ENCODE peak calls at places on chromosomes 3 and 15, in six cellular contexts. Z is GM23248, E is SK-N-SH, W is MM.1S, C is hepatocyte, F is PC-9. T is an unnamed sample.
A peak's percentile ranks its signal among the peaks of the same experiment; 100 is the strongest.

GRCh38 chr3:134298281-134298680 is 47.6 kb upstream of the RYK start:
- DNase-seq in Z (no peak), E (no peak), W (no peak), C (no peak), F (no peak), T (no peak)

GRCh38 chr15:94287794-94288246 is 56.5 kb downstream of the MCTP2 start:
- DNase-seq in Z (no peak), E (peak; percentile 14), W (peak; percentile 90), C (no peak), F (no peak), T (peak; percentile 93)

GRCh38 chr3:37967252-37967881 is 23.2 kb upstream of the VILL start:
- DNase-seq in Z (peak; percentile 80), E (peak; percentile 77), W (peak; percentile 65), C (peak; percentile 79), F (peak; percentile 55), T (peak; percentile 75)

GRCh38 chr3:30269751-30270445 is 336.5 kb upstream of the TGFBR2 start:
- DNase-seq in Z (no peak), E (no peak), W (no peak), C (no peak), F (no peak), T (peak; percentile 32)

GRCh38 chr3:38581774-38582173 is 67.7 kb downstream of the SCN5A start:
- DNase-seq in Z (no peak), E (no peak), W (no peak), C (no peak), F (no peak), T (no peak)

GRCh38 chr3:147419731-147420360 is 10.7 kb downstream of the ZIC1 start:
- DNase-seq in Z (no peak), E (no peak), W (no peak), C (no peak), F (no peak), T (no peak)

GRCh38 chr3:53803816-53804545 is 42.2 kb downstream of the CHDH start:
- DNase-seq in Z (no peak), E (no peak), W (no peak), C (no peak), F (no peak), T (no peak)

GRCh38 chr3:14771593-14772497 is 46.9 kb upstream of the FGD5 start:
- DNase-seq in Z (no peak), E (peak; percentile 10), W (no peak), C (no peak), F (no peak), T (no peak)

GRCh38 chr15:34233614-34234013 is 8.8 kb downstream of the EMC4 start:
- DNase-seq in Z (no peak), E (no peak), W (no peak), C (no peak), F (no peak), T (no peak)

GRCh38 chr3:72048873-72049272 is 263.9 kb upstream of the PROK2 start:
- DNase-seq in Z (no peak), E (no peak), W (no peak), C (no peak), F (no peak), T (no peak)

GRCh38 chr3:25502233-25502632 is 74.2 kb downstream of the RARB start:
- DNase-seq in Z (no peak), E (no peak), W (no peak), C (no peak), F (no peak), T (no peak)

GRCh38 chr15:48810414-48811324 is at the start of gene CEP152:
- DNase-seq in Z (peak; percentile 99), E (peak; percentile 90), W (peak; percentile 100), C (peak; percentile 99), F (peak; percentile 98), T (peak; percentile 100)

GRCh38 chr3:30098206-30098605 is 508.2 kb upstream of the TGFBR2 start:
- DNase-seq in Z (peak; percentile 66), E (no peak), W (no peak), C (no peak), F (no peak), T (no peak)

GRCh38 chr3:12158387-12159226 is at the start of gene TIMP4:
- DNase-seq in Z (peak; percentile 68), E (no peak), W (no peak), C (peak; percentile 72), F (peak; percentile 76), T (no peak)

GRCh38 chr3:170896781-170897180 is 11.7 kb downstream of the EIF5A2 start:
- DNase-seq in Z (no peak), E (no peak), W (no peak), C (no peak), F (no peak), T (no peak)

GRCh38 chr15:54515664-54516582 is 537.7 kb downstream of the UNC13C start:
- DNase-seq in Z (no peak), E (no peak), W (no peak), C (no peak), F (no peak), T (no peak)

GRCh38 chr3:67739851-67740250 is 85.4 kb upstream of the SUCLG2 start:
- DNase-seq in Z (peak; percentile 16), E (no peak), W (no peak), C (no peak), F (no peak), T (no peak)

GRCh38 chr3:16888785-16889607 is 4.2 kb downstream of the PLCL2 start:
- DNase-seq in Z (no peak), E (no peak), W (peak; percentile 76), C (no peak), F (no peak), T (peak; percentile 80)
- H3K4me3 ChIP-seq in Z (no peak overlapping the region), E (no peak overlapping the region), W (peak overlapping the region; percentile 98), C (no peak overlapping the region), F (no peak overlapping the region), T (peak overlapping the region; percentile 76)

GRCh38 chr3:16788440-16789057 is 96.2 kb upstream of the PLCL2 start:
- DNase-seq in Z (no peak), E (no peak), W (no peak), C (no peak), F (no peak), T (no peak)
- H3K9me2 ChIP-seq in Z (no peaks in the 10 kb centered on the region), E (no peaks in the 10 kb centered on the region), W (no peaks in the 10 kb centered on the region), C (no peaks in the 10 kb centered on the region), F (no peaks in the 10 kb centered on the region), T (no peaks in the 10 kb centered on the region)

DNA sequence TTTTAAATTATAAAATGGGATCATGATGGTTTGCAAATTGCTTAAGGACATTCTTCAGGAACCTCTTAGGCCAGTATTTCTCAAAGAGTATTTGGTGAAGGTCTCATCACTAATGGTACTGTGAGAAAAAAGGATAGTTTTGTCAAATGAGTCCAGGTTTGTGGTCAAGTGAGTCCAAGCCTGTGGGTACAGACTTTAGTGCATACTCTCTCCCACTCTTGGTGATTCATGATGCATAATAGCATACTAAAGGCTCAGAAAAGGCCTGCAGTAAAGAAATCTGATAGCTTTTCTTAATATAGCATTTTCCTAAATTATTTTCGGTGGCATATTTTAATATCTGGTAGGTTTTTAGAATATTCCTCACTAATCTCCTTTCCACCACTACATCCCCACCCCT is 20.0 kb downstream of the BOC start:
- DNase-seq in Z (peak; percentile 94), E (no peak), W (no peak), C (no peak), F (no peak), T (no peak)
- H3K4me3 ChIP-seq in Z (peak overlapping the region; percentile 33), E (no peak overlapping the region), W (no peak overlapping the region), C (no peak overlapping the region), F (no peak overlapping the region), T (no peak overlapping the region)

GRCh38 chr3:41162541-41162940 is 36.8 kb upstream of the CTNNB1 start:
- DNase-seq in Z (no peak), E (no peak), W (no peak), C (no peak), F (no peak), T (no peak)
- H3K9me2 ChIP-seq in Z (no peaks in the 10 kb centered on the region), E (no peaks in the 10 kb centered on the region), W (no peaks in the 10 kb centered on the region), C (no peaks in the 10 kb centered on the region), F (no peaks in the 10 kb centered on the region), T (no peaks in the 10 kb centered on the region)

GRCh38 chr3:138936763-138937689 is 9.9 kb downstream of the FOXL2 start:
- DNase-seq in Z (peak; percentile 37), E (peak; percentile 44), W (no peak), C (no peak), F (no peak), T (no peak)
- H3K4me3 ChIP-seq in Z (peak overlapping the region; percentile 71), E (no peak overlapping the region), W (peak overlapping the region; percentile 69), C (no peak overlapping the region), F (no peak overlapping the region), T (no peak overlapping the region)

GRCh38 chr3:41163399-41163798 is 35.9 kb upstream of the CTNNB1 start:
- DNase-seq in Z (no peak), E (no peak), W (no peak), C (peak; percentile 37), F (no peak), T (no peak)
- H3K9me2 ChIP-seq in Z (no peaks in the 10 kb centered on the region), E (no peaks in the 10 kb centered on the region), W (no peaks in the 10 kb centered on the region), C (no peaks in the 10 kb centered on the region), F (no peaks in the 10 kb centered on the region), T (no peaks in the 10 kb centered on the region)

GRCh38 chr15:58473720-58474119 is 41.9 kb downstream of the LIPC start:
- DNase-seq in Z (peak; percentile 75), E (no peak), W (no peak), C (peak; percentile 48), F (peak; percentile 58), T (no peak)
- H3K4me3 ChIP-seq in Z (no peak overlapping the region), E (no peak overlapping the region), W (no peak overlapping the region), C (no peak overlapping the region), F (peak overlapping the region; percentile 62), T (no peak overlapping the region)

DNA sequence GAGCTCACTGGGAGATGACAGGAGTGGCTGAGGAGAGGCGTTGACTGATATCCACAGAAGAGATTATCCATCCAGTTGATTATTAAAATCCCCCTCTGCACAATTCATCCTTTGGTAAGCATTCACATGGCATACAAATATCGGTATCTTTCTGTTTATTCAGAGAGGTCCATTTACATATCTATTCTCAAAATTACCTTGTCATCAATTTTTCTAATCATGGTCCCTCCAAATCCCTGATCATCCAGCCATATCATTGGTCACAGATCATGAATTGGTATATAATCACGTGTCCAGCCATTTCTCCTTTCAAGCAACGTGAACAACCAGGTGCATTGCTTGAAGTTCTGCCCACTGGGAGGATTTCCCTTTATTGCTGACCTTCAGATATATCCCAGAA is 1321.0 kb downstream of the ROBO2 start:
- DNase-seq in Z (no peak), E (no peak), W (no peak), C (no peak), F (no peak), T (no peak)
- H3K9me2 ChIP-seq in Z (no peaks in the 10 kb centered on the region), E (no peaks in the 10 kb centered on the region), W (no peaks in the 10 kb centered on the region), C (no peaks in the 10 kb centered on the region), F (no peaks in the 10 kb centered on the region), T (no peaks in the 10 kb centered on the region)

DNA sequence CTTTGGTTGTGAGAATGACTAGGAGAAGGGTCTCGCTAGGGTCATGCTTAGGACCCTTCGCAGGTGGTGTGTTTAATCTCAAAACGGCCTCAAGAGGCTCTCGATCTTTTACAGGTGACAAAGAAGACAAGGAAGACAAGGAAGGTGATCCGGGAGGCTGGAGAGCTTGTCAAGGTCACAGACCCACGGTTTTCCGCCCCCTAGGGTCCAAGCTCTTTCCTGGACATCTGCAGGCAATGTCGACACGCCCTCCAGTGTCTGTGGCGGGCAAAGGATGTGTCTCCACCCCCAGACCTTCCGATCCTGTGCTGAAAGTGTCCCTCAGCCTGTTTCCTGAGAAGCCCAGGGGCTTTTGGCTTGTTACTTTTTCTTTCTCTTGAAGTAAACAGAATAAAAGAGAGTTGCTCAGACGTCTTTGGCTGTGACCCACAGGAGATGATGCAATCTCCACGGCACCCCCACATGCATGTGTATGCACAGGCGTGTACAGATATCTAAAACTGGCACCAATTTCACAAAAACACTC is 108.7 kb downstream of the KLF13 start:
- DNase-seq in Z (peak; percentile 87), E (peak; percentile 91), W (peak; percentile 85), C (peak; percentile 80), F (peak; percentile 5), T (peak; percentile 94)
- H3K4me3 ChIP-seq in Z (peak overlapping the region; percentile 62), E (no peak overlapping the region), W (peak overlapping the region; percentile 48), C (no peak overlapping the region), F (no peak overlapping the region), T (peak overlapping the region; percentile 43)

T was measured in OCI-LY7.